ENCODE peak calls at places on chromosomes 1 and 21, in nine cellular contexts. K is HEK293T; U is HAP-1; P is activated T-helper 1 cell treated with Interleukin-2 at 50 U/mL for 16 hours; D is lung; A is cerebellum; V is SHP77; J is kidney; F is stimulated activated CD4-positive, alpha-beta T cell treated with anti-CD3 and anti-CD28 coated beads, TNF-alpha, amount 100 ng/mL, for 4 hours. H is an unnamed sample.

GRCh38 chr1:25472494-25472893 is 41.8 kb downstream of the MACO1 start:
- DNase-seq in K (no peak), A (peak), J (no peak), P (no peak), V (no peak), F (no peak), D (no peak), U (no peak), H (no peak)

GRCh38 chr1:226675720-226676357 is 63.2 kb downstream of the ITPKB start:
- DNase-seq in P (no peak), J (no peak), A (no peak), K (no peak), V (no peak), U (no peak), F (no peak), D (no peak), H (peak)

GRCh38 chr1:81569761-81570160 is 231.0 kb upstream of the ADGRL2 start:
- DNase-seq in J (no peak), A (no peak), P (no peak), V (no peak), U (no peak), K (no peak), F (no peak), D (no peak), H (no peak)

GRCh38 chr1:7975212-7975865 is 13.8 kb downstream of the PARK7 start:
- DNase-seq in A (peak), K (peak), V (peak), D (peak), J (peak), U (peak), F (no peak), P (no peak), H (peak)

GRCh38 chr1:92441316-92442311 is 45.1 kb downstream of the GFI1 start:
- DNase-seq in U (no peak), P (no peak), F (no peak), D (no peak), J (no peak), V (peak), A (no peak), K (no peak), H (no peak)

GRCh38 chr1:3611170-3612019 is at the start of gene MEGF6:
- DNase-seq in J (no peak), U (peak), P (peak), D (peak), F (peak), A (no peak), V (no peak), K (peak), H (peak)

GRCh38 chr21:37074195-37074510 is 1.1 kb downstream of the TTC3 start:
- DNase-seq in F (no peak), J (no peak), V (no peak), K (peak), D (no peak), P (no peak), U (no peak), A (no peak), H (no peak)

GRCh38 chr1:228697209-228698016 is 37.9 kb upstream of the RHOU start:
- DNase-seq in V (peak), D (peak), K (no peak), U (peak), A (no peak), J (peak), F (no peak), P (no peak), H (peak)

GRCh38 chr21:44972821-44973220 is 33.0 kb downstream of the SLX9 start:
- DNase-seq in U (no peak), P (no peak), A (no peak), K (no peak), J (no peak), V (no peak), D (no peak), F (no peak), H (peak)

GRCh38 chr1:145918992-145919939 is 749 bp upstream of the PEX11B start:
- DNase-seq in F (no peak), U (no peak), V (peak), P (no peak), D (peak), A (peak), K (no peak), J (peak), H (peak)